ENCODE peak calls at places on chromosome 10, in six cellular contexts. One of them, this sample, is unnamed.

GRCh38 chr10:28284126-28284525 is 18.7 kb downstream of the MPP7 start:
- DNase-seq in B cell: no peak
- DNase-seq in GM20000: no peak
- DNase-seq in Right ventricle myocardium inferior: no peak
- DNase-seq in GM19239: no peak
- DNase-seq in dermis blood vessel endothelial cell: no peak
- DNase-seq in this sample: no peak

GRCh38 chr10:70337201-70337651 is 45.2 kb downstream of the LRRC20 start:
- DNase-seq in GM20000: no peak
- DNase-seq in Right ventricle myocardium inferior: no peak
- DNase-seq in GM19239: no peak
- DNase-seq in B cell: no peak
- DNase-seq in dermis blood vessel endothelial cell: no peak
- DNase-seq in this sample: no peak

GRCh38 chr10:50510517-50511473 is 113.0 kb downstream of the SGMS1 start:
- DNase-seq in B cell: no peak
- DNase-seq in Right ventricle myocardium inferior: no peak
- DNase-seq in GM19239: no peak
- DNase-seq in dermis blood vessel endothelial cell: peak; percentile 12
- DNase-seq in GM20000: no peak
- DNase-seq in this sample: no peak

GRCh38 chr10:10642741-10643280 is 374.9 kb upstream of the CELF2 start:
- DNase-seq in dermis blood vessel endothelial cell: no peak
- DNase-seq in Right ventricle myocardium inferior: peak; percentile 86
- DNase-seq in B cell: no peak
- DNase-seq in GM20000: no peak
- DNase-seq in GM19239: no peak
- DNase-seq in this sample: no peak

GRCh38 chr10:11867497-11867896 is 44.3 kb downstream of the PROSER2 start:
- DNase-seq in B cell: no peak
- DNase-seq in GM19239: no peak
- DNase-seq in GM20000: no peak
- DNase-seq in dermis blood vessel endothelial cell: no peak
- DNase-seq in Right ventricle myocardium inferior: no peak
- DNase-seq in this sample: no peak

GRCh38 chr10:51960494-51960895 is 261.1 kb upstream of the CSTF2T start:
- DNase-seq in Right ventricle myocardium inferior: no peak
- DNase-seq in GM19239: peak; percentile 1
- DNase-seq in GM20000: peak; percentile 35
- DNase-seq in dermis blood vessel endothelial cell: peak; percentile 56
- DNase-seq in B cell: peak; percentile 7
- DNase-seq in this sample: no peak

GRCh38 chr10:130767116-130767730 is 544.3 kb downstream of the TCERG1L start:
- DNase-seq in GM19239: no peak
- DNase-seq in dermis blood vessel endothelial cell: no peak
- DNase-seq in Right ventricle myocardium inferior: no peak
- DNase-seq in B cell: no peak
- DNase-seq in GM20000: no peak
- DNase-seq in this sample: no peak

GRCh38 chr10:35712486-35712885 is 70.4 kb upstream of the FZD8 start:
- DNase-seq in dermis blood vessel endothelial cell: no peak
- DNase-seq in Right ventricle myocardium inferior: no peak
- DNase-seq in GM20000: no peak
- DNase-seq in B cell: no peak
- DNase-seq in GM19239: no peak
- DNase-seq in this sample: no peak

GRCh38 chr10:61780732-61781131 is 118.0 kb downstream of the CABCOCO1 start:
- DNase-seq in Right ventricle myocardium inferior: no peak
- DNase-seq in GM19239: no peak
- DNase-seq in dermis blood vessel endothelial cell: no peak
- DNase-seq in GM20000: no peak
- DNase-seq in B cell: no peak
- DNase-seq in this sample: no peak

GRCh38 chr10:32889631-32890212 is 68.3 kb downstream of the ITGB1 start:
- DNase-seq in GM20000: no peak
- DNase-seq in B cell: no peak
- DNase-seq in GM19239: no peak
- DNase-seq in dermis blood vessel endothelial cell: no peak
- DNase-seq in Right ventricle myocardium inferior: no peak
- DNase-seq in this sample: no peak

This sample was measured in cerebellar nuclear complex.